ENCODE peak calls at places on chromosomes 1 and 21, in seven cellular contexts. X, O, I, Y, P, A and E are unnamed samples.

GRCh38 chr1:211830055-211830329 is 571 bp downstream of the LPGAT1 start:
- DNase-seq in X (no peak), O (no peak), I (no peak), Y (no peak), P (no peak), A (no peak), E (no peak)

GRCh38 chr1:193927550-193927949 is 741.1 kb upstream of the B3GALT2 start:
- DNase-seq in X (no peak), O (no peak), I (no peak), Y (no peak), P (no peak), A (no peak), E (peak; percentile 2)

GRCh38 chr1:21317035-21317689 is 26.9 kb upstream of the ECE1 start:
- DNase-seq in X (no peak), O (no peak), I (peak; percentile 90), Y (no peak), P (no peak), A (no peak), E (no peak)

GRCh38 chr1:204742676-204743075 is 57.1 kb upstream of the LRRN2 start:
- DNase-seq in X (no peak), O (no peak), I (no peak), Y (no peak), P (no peak), A (no peak), E (no peak)

GRCh38 chr21:18549214-18549905 is 145.8 kb upstream of the TMPRSS15 start:
- DNase-seq in X (no peak), O (no peak), I (no peak), Y (no peak), P (no peak), A (no peak), E (no peak)

GRCh38 chr1:71296551-71296950 is 215.7 kb upstream of the ZRANB2 start:
- DNase-seq in X (no peak), O (no peak), I (no peak), Y (no peak), P (no peak), A (no peak), E (no peak)

GRCh38 chr1:29811247-29811646 is 574.9 kb downstream of the PTPRU start:
- DNase-seq in X (no peak), O (no peak), I (no peak), Y (no peak), P (no peak), A (no peak), E (no peak)

GRCh38 chr21:34707876-34708325 is 39.1 kb downstream of the CLIC6 start:
- DNase-seq in X (no peak), O (no peak), I (no peak), Y (no peak), P (no peak), A (peak; percentile 66), E (no peak)

GRCh38 chr1:1461721-1462317 is 9.7 kb upstream of the ATAD3B start:
- DNase-seq in X (no peak), O (no peak), I (no peak), Y (no peak), P (no peak), A (no peak), E (no peak)

GRCh38 chr1:24862775-24863483 is 67.1 kb downstream of the RUNX3 start:
- DNase-seq in X (no peak), O (no peak), I (no peak), Y (no peak), P (no peak), A (no peak), E (no peak)

GRCh38 chr1:19014765-19015164 is 58.3 kb upstream of the IFFO2 start:
- DNase-seq in X (no peak), O (no peak), I (no peak), Y (no peak), P (no peak), A (no peak), E (no peak)

GRCh38 chr1:212630159-212630900 is 21.8 kb downstream of the ATF3 start:
- DNase-seq in X (peak; percentile 75), O (peak; percentile 48), I (no peak), Y (peak; percentile 85), P (no peak), A (no peak), E (peak; percentile 34)

GRCh38 chr1:178262101-178262500 is 168.2 kb downstream of the RASAL2 start:
- DNase-seq in X (peak; percentile 46), O (peak; percentile 71), I (peak; percentile 92), Y (no peak), P (no peak), A (no peak), E (no peak)

GRCh38 chr1:89987170-89987819 is 7.6 kb upstream of the ZNF326 start:
- DNase-seq in X (peak; percentile 53), O (peak; percentile 62), I (peak; percentile 80), Y (peak; percentile 46), P (no peak), A (peak; percentile 45), E (peak; percentile 71)

GRCh38 chr1:46816930-46817329 is 18.1 kb downstream of the CYP4B1 start:
- DNase-seq in X (no peak), O (no peak), I (no peak), Y (no peak), P (no peak), A (no peak), E (no peak)

GRCh38 chr1:203682401-203683383 is 56.1 kb downstream of the ATP2B4 start:
- DNase-seq in X (no peak), O (peak; percentile 84), I (peak; percentile 34), Y (peak; percentile 53), P (no peak), A (no peak), E (peak; percentile 91)

GRCh38 chr1:4653796-4654715 is at the start of gene AJAP1:
- DNase-seq in X (no peak), O (no peak), I (no peak), Y (no peak), P (no peak), A (no peak), E (no peak)

GRCh38 chr1:96234299-96234698 is 487.3 kb upstream of the PTBP2 start:
- DNase-seq in X (peak; percentile 0), O (peak; percentile 2), I (peak; percentile 42), Y (no peak), P (no peak), A (no peak), E (peak; percentile 29)

GRCh38 chr1:31670583-31670944 is 25.9 kb upstream of the PEF1 start:
- DNase-seq in X (no peak), O (no peak), I (no peak), Y (no peak), P (no peak), A (no peak), E (no peak)

GRCh38 chr1:86156571-86157455 is at the start of gene COL24A1:
- DNase-seq in X (no peak), O (no peak), I (peak; percentile 83), Y (no peak), P (no peak), A (no peak), E (no peak)

GRCh38 chr1:191022856-191023255 is 545.2 kb upstream of the BRINP3 start:
- DNase-seq in X (no peak), O (no peak), I (peak; percentile 57), Y (no peak), P (no peak), A (no peak), E (no peak)

GRCh38 chr21:42081138-42081537 is 10.0 kb downstream of the UMODL1 start:
- DNase-seq in X (no peak), O (no peak), I (no peak), Y (no peak), P (no peak), A (no peak), E (no peak)

GRCh38 chr21:42079008-42079938 is 8.2 kb downstream of the UMODL1 start:
- DNase-seq in X (no peak), O (no peak), I (no peak), Y (no peak), P (no peak), A (no peak), E (no peak)

GRCh38 chr21:42081931-42082381 is 10.8 kb downstream of the UMODL1 start:
- DNase-seq in X (no peak), O (no peak), I (no peak), Y (no peak), P (no peak), A (no peak), E (no peak)

GRCh38 chr21:42080788-42081083 is 9.6 kb downstream of the UMODL1 start:
- DNase-seq in X (no peak), O (no peak), I (peak; percentile 89), Y (no peak), P (no peak), A (no peak), E (no peak)

GRCh38 chr21:42079939-42080787 is 9.0 kb downstream of the UMODL1 start:
- DNase-seq in X (no peak), O (no peak), I (peak; percentile 11), Y (no peak), P (no peak), A (no peak), E (no peak)
- TF ChIP-seq CEBPB in X (no peak), O (no peak), I (no peak), Y (no peak), P (no peak), A (no peak), E (no peak)

DNA sequence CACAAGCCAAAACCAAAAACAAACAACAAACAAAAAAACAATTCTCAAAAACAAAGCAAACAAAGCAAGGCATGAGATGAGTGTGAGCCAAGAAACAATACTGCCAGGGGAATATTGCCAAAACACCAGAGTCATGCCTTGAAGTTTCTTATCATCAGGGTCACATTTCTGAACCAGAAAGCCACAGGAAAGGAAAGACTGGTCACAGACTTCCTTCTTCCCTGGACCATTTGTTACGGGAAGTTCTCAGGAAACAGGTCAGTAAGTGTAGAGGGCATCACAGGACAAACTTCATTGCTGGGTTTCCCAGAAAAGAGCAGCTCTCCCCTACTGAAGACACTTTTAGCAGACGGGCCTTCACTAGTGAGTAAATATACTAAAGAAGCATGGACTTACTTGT is 191.2 kb downstream of the GABPA start:
- DNase-seq in X (no peak), O (no peak), I (peak; percentile 23), Y (no peak), P (no peak), A (no peak), E (no peak)
- TF ChIP-seq CEBPB in X (no peak), O (no peak), I (no peak), Y (no peak), P (no peak), A (no peak), E (no peak)

DNA sequence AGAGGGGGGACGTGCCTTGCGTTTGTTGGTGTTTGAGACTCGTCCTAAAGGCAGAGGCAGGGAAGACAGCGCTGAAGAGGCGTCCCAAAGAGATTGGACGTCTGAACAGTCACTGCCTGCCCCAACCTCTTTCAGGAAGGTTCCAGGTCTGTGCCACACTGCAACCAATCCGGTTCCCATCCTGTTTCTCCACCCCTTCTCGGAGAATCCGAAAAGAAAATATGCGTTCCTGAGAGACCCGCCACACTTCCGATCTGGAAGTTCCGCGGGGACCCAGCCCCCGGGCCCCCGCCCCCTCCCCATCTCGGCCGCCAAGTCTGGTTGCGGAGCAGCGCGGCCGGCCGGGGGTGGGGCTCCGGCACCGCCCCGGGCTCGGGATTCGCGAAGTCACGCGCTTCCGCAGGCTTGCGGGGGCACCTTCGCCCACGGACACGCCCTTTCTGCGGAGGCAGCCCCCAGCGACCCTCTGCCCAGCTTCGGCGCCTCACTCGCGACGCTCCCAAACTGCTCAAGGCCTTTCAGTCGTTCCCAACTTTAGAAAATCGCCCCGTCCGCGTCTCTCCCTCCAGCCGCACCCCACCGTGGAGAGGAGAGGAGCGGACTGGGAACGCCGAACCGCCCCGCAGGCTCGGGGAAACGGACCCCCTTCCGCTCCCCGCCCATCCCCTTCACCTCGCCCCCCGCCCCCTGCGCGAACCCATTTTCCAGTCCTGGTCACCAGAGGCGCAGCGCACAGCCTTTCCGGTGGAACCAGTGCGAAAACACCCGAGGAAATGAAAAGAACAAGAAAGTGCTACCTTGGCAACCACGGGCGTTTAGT is 124.6 kb upstream of the DPYD start:
- DNase-seq in X (peak; percentile 31), O (no peak), I (peak; percentile 62), Y (no peak), P (no peak), A (no peak), E (no peak)
- TF ChIP-seq CEBPB in X (no peak), O (no peak), I (no peak), Y (no peak), P (no peak), A (no peak), E (no peak)

GRCh38 chr1:63873751-63874150 is 99.9 kb downstream of the ROR1 start:
- DNase-seq in X (no peak), O (no peak), I (peak; percentile 58), Y (no peak), P (no peak), A (no peak), E (no peak)
- TF ChIP-seq CEBPB in X (no peak), O (no peak), I (no peak), Y (no peak), P (no peak), A (no peak), E (no peak)